ENCODE peak calls at places on chromosomes 16 and 17, in four cellular contexts. G, U, J and N are unnamed samples.

GRCh38 chr16:57318240-57318970 is 33.9 kb upstream of the PLLP start:
- DNase-seq in G (no peak), U (no peak), J (no peak), N (no peak)

GRCh38 chr16:56807011-56807675 is 57.9 kb upstream of the SLC12A3 start:
- DNase-seq in G (no peak), J (no peak), U (no peak), N (no peak)

GRCh38 chr17:18976201-18976600 is 24.2 kb downstream of the SLC5A10 start:
- DNase-seq in G (no peak), U (no peak), J (no peak), N (no peak)

GRCh38 chr16:12459401-12459791 is 344.3 kb downstream of the CPPED1 start:
- DNase-seq in U (peak), J (peak), G (no peak), N (no peak)

GRCh38 chr16:11668590-11669379 is 530 bp downstream of the SNN start:
- DNase-seq in U (peak), J (peak), G (no peak), N (no peak)

GRCh38 chr17:10210151-10210574 is 11.8 kb upstream of the GAS7 start:
- DNase-seq in G (peak), J (no peak), U (no peak), N (no peak)

GRCh38 chr17:16415031-16415924 is at the start of gene TRPV2:
- DNase-seq in U (peak), J (no peak), G (no peak), N (no peak)

GRCh38 chr17:152860-153420 is 15.6 kb downstream of the SCGB1C2 start:
- DNase-seq in U (peak), G (no peak), J (peak), N (peak)

GRCh38 chr16:69350536-69351133 is 951 bp downstream of the TMED6 start:
- DNase-seq in J (no peak), U (no peak), G (no peak), N (peak)

GRCh38 chr16:67672739-67673662 is 6.4 kb downstream of the C16orf86 start:
- DNase-seq in J (peak), G (peak), U (peak), N (no peak)

GRCh38 chr16:79685871-79686270 is 85.3 kb upstream of the MAF start:
- DNase-seq in J (no peak), G (no peak), U (no peak), N (no peak)

GRCh38 chr16:87499189-87499486 is 6.3 kb upstream of the ZCCHC14 start:
- DNase-seq in U (no peak), J (no peak), G (peak), N (no peak)

GRCh38 chr16:22670551-22670970 is 143.4 kb upstream of the HS3ST2 start:
- DNase-seq in U (no peak), J (no peak), G (no peak), N (no peak)

GRCh38 chr16:77898671-77899211 is 110.4 kb downstream of the VAT1L start:
- DNase-seq in U (no peak), G (peak), J (no peak), N (no peak)

GRCh38 chr16:80356365-80356764 is 184.4 kb upstream of the DYNLRB2 start:
- DNase-seq in J (no peak), G (no peak), U (no peak), N (no peak)

GRCh38 chr17:78806451-78806850 is 24.4 kb upstream of the CYTH1 start:
- DNase-seq in G (no peak), J (no peak), U (no peak), N (no peak)

GRCh38 chr16:88108762-88109161 is 157.5 kb downstream of the BANP start:
- DNase-seq in G (no peak), U (peak), J (no peak), N (no peak)

GRCh38 chr17:61335845-61336655 is 63.6 kb upstream of the TBX2 start:
- DNase-seq in U (no peak), J (no peak), G (no peak), N (no peak)

GRCh38 chr16:57815987-57816745 is 13.9 kb upstream of the KIFC3 start:
- DNase-seq in U (peak), J (peak), G (peak), N (peak)

GRCh38 chr16:11358531-11358930 is 13.3 kb downstream of the RMI2 start:
- DNase-seq in U (no peak), J (no peak), G (no peak), N (no peak)

GRCh38 chr17:78343433-78344201 is 16.3 kb downstream of the SOCS3 start:
- DNase-seq in G (no peak), J (no peak), U (peak), N (no peak)

GRCh38 chr17:40791808-40792436 is 7.8 kb downstream of the KRT28 start:
- DNase-seq in J (no peak), U (no peak), G (no peak), N (no peak)

GRCh38 chr17:65191805-65192740 is 54.9 kb downstream of the RGS9 start:
- DNase-seq in J (no peak), U (no peak), G (no peak), N (no peak)

DNA sequence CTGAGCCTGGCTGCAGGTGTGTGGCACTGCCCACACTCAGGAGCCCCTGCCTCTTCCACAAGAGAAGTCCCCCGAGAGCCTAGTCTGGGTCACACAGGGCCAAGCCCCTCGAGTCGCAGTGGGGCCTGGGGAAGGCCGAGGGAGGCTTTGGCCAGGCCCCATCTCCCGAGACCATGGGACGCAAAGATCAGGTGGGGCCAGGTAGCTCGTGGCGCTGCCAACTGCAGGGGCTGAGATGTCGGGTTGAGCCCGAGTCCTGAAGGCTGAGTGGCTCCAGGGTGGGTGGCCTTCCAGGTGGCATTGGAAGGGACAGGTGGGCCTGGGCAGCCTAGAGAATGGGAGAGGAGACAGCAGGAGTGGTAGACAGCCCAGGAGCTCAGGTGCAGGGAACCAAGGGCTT is 6.3 kb downstream of the TRAF7 start:
- DNase-seq in J (no peak), U (no peak), G (no peak), N (no peak)
- H3K4me3 ChIP-seq in J (no peak), U (no peak), G (no peak), N (no peak)

DNA sequence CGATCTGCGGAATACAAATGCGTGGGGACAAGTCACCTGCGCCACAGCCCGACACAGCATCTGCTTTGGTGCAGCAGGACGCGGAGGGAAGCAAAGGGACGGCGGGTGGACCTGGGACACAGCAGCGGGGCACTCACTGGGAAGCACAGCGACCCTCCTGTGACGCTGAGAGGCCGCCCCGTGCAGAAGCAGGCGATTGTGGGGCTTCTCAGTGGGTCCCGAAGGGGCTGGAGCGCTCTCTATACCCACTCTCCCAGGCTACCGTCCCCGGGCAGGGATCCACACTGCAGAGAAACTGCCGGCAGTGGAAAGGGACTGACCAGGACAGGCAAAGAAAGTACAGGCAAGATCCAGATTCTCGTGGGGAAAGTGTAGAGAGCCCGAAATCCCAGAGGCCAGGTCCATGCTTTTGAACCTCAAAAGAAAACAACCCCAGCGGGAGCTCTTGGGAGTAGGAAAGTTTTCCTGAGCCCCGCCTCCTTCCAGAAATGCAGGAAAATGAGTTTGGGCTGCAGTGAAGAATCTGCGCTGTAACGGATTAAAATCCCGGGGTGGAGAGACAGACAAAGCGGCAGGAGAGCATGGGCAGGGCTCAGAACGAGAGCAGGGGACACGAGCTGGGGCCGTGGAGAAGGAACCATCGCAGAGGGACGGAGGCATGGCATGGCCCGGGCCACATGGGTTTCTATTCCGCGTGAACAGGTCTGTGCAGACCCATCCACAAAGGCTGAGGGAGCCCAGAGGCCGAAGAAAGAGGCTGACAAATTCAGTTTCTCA is 12.7 kb downstream of the COX4I1 start:
- DNase-seq in J (no peak), U (no peak), G (no peak), N (no peak)
- H3K4me3 ChIP-seq in J (no peak), U (no peak), G (peak), N (no peak)

GRCh38 chr16:73890524-73891500 is 405.8 kb upstream of the PSMD7 start:
- DNase-seq in U (no peak), J (no peak), G (no peak), N (no peak)
- H3K4me3 ChIP-seq in U (no peak), J (peak), G (no peak), N (no peak)

GRCh38 chr16:4378202-4378666 is 6.6 kb downstream of the VASN start:
- DNase-seq in G (no peak), U (no peak), J (peak), N (no peak)

GRCh38 chr16:4376126-4376819 is 4.6 kb downstream of the VASN start:
- DNase-seq in J (peak), U (peak), G (peak), N (no peak)

GRCh38 chr16:4376820-4377572 is 5.3 kb downstream of the VASN start:
- DNase-seq in J (no peak), U (no peak), G (no peak), N (no peak)

GRCh38 chr16:4379001-4379688 is 7.5 kb downstream of the VASN start:
- DNase-seq in J (peak), U (no peak), G (no peak), N (no peak)

GRCh38 chr16:4377573-4378146 is 6.0 kb downstream of the VASN start:
- DNase-seq in U (no peak), J (no peak), G (no peak), N (no peak)
- H3K4me3 ChIP-seq in U (no peak), J (no peak), G (no peak), N (no peak)

DNA sequence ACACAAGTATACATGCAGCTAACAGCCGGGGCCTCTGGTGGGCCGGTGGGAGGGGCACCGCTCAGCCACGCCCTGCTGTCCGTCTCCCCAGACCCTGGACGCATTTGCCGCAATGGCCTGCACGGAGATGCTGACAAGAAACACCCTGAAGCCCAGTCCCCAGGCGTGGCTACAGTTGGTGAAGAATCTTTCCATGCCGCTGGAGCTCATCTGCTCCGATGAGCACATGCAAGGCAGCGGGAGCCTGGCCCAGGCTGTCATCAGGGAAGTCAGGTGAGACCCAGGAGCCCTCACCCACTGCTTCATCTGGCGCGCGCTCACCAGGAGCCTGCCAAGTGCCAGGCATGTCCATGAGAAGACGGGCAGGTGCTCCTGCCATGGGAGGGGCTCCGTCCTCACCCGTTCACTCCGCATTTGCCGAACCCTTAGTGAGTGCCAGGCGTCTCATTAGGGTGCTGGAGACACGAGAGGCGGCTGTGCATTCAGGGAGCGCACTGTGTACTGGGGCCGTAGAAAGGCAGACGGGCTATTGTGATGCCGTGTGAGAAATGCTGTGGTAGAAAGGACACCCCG is 51.4 kb upstream of the ENDOV start:
- DNase-seq in G (no peak), J (no peak), U (no peak), N (peak)
- H3K4me3 ChIP-seq in G (no peak), J (no peak), U (no peak), N (no peak)

GRCh38 chr17:37847102-37847501 is 77.1 kb upstream of the TBC1D3K start:
- DNase-seq in J (no peak), G (no peak), U (no peak), N (no peak)
- H3K4me3 ChIP-seq in J (no peak), G (no peak), U (no peak), N (no peak)

GRCh38 chr17:17809527-17810373 is 27.0 kb downstream of the SREBF1 start:
- DNase-seq in G (peak), J (peak), U (peak), N (no peak)
- H3K4me3 ChIP-seq in G (no peak), J (no peak), U (no peak), N (no peak)

GRCh38 chr16:3059041-3059722 is 6.3 kb upstream of the IL32 start:
- DNase-seq in U (peak), J (peak), G (peak), N (no peak)
- H3K4me3 ChIP-seq in U (peak), J (peak), G (peak), N (peak)